ENCODE peak calls at places on chromosomes 7 and 10, in four cellular contexts. I, G, R and J are unnamed samples.

GRCh38 chr7:80335473-80336232 is 176.2 kb downstream of the GNAT3 start:
- DNase-seq in G (no peak), I (no peak), R (no peak), J (no peak)

GRCh38 chr7:16484453-16485158 is 19.1 kb upstream of the SOSTDC1 start:
- DNase-seq in R (no peak), I (no peak), G (no peak), J (no peak)

GRCh38 chr7:66075590-66076458 is at the start of gene ASL:
- DNase-seq in G (peak), I (peak), R (peak), J (peak)

GRCh38 chr10:48459270-48460147 is 145.4 kb downstream of the ARHGAP22 start:
- DNase-seq in R (no peak), I (no peak), G (no peak), J (no peak)

GRCh38 chr7:142960955-142961512 is 1.1 kb downstream of the KEL start:
- DNase-seq in R (no peak), I (no peak), G (no peak), J (no peak)

GRCh38 chr10:77005901-77006300 is 631.7 kb downstream of the KCNMA1 start:
- DNase-seq in R (no peak), I (no peak), G (no peak), J (no peak)

GRCh38 chr7:143388491-143389101 is 7.5 kb downstream of the ZYX start:
- DNase-seq in G (no peak), I (no peak), R (no peak), J (no peak)

GRCh38 chr10:82814635-82815034 is 939.6 kb downstream of the NRG3 start:
- DNase-seq in G (no peak), R (no peak), I (no peak), J (no peak)

GRCh38 chr7:15891151-15891842 is 204.8 kb upstream of the MEOX2 start:
- DNase-seq in I (no peak), G (no peak), R (no peak), J (no peak)

GRCh38 chr10:69224862-69225657 is 4.9 kb downstream of the HKDC1 start:
- DNase-seq in I (peak), G (no peak), R (no peak), J (no peak)

GRCh38 chr10:10831085-10831484 is 186.6 kb upstream of the CELF2 start:
- DNase-seq in R (no peak), G (no peak), I (no peak), J (no peak)

GRCh38 chr7:142375710-142376313 is 118.0 kb upstream of the PRSS58 start:
- DNase-seq in G (no peak), R (peak), I (no peak), J (no peak)

GRCh38 chr10:13915710-13916109 is 328.9 kb downstream of the PRPF18 start:
- DNase-seq in G (no peak), R (no peak), I (no peak), J (no peak)

GRCh38 chr7:76358053-76358477 is 726 bp downstream of the YWHAG start:
- DNase-seq in G (peak), I (peak), R (peak), J (peak)

GRCh38 chr10:122861724-122862161 is 16.1 kb upstream of the CUZD1 start:
- DNase-seq in G (no peak), I (no peak), R (no peak), J (no peak)